ENCODE peak calls at places on chromosomes 7 and 10, in six cellular contexts. One of them, this sample, is unnamed.
A peak's percentile ranks its signal among the peaks of the same experiment; 100 is the strongest.

GRCh38 chr10:19811517-19811916 is 4.7 kb upstream of the PLXDC2 start:
- DNase-seq in SK-N-SH: peak; percentile 37
- DNase-seq in GM12878: no peak
- DNase-seq in HL-60: no peak
- DNase-seq in Panc1: no peak
- DNase-seq in A549: no peak
- DNase-seq in this sample: peak; percentile 61

GRCh38 chr10:28249512-28249911 is 53.4 kb downstream of the MPP7 start:
- DNase-seq in SK-N-SH: no peak
- DNase-seq in GM12878: no peak
- DNase-seq in HL-60: no peak
- DNase-seq in Panc1: no peak
- DNase-seq in A549: no peak
- DNase-seq in this sample: no peak

GRCh38 chr7:131554880-131555516 is 1.4 kb downstream of the PODXL start:
- DNase-seq in SK-N-SH: no peak
- DNase-seq in GM12878: no peak
- DNase-seq in HL-60: no peak
- DNase-seq in Panc1: no peak
- DNase-seq in A549: no peak
- DNase-seq in this sample: no peak

GRCh38 chr7:50304158-50304910 is at the start of gene IKZF1:
- DNase-seq in SK-N-SH: peak; percentile 66
- DNase-seq in GM12878: no peak
- DNase-seq in HL-60: peak; percentile 96
- DNase-seq in Panc1: no peak
- DNase-seq in A549: no peak
- DNase-seq in this sample: peak; percentile 71

GRCh38 chr10:127977368-127978009 is 70.6 kb downstream of the PTPRE start:
- DNase-seq in SK-N-SH: peak; percentile 72
- DNase-seq in GM12878: no peak
- DNase-seq in HL-60: no peak
- DNase-seq in Panc1: no peak
- DNase-seq in A549: no peak
- DNase-seq in this sample: no peak

GRCh38 chr7:151428393-151429231 is 11.3 kb downstream of the CRYGN start:
- DNase-seq in SK-N-SH: peak; percentile 72
- DNase-seq in GM12878: no peak
- DNase-seq in HL-60: no peak
- DNase-seq in Panc1: no peak
- DNase-seq in A549: no peak
- DNase-seq in this sample: no peak

GRCh38 chr7:116952640-116953371 is 495 bp upstream of the ST7 start:
- DNase-seq in SK-N-SH: peak; percentile 54
- DNase-seq in GM12878: no peak
- DNase-seq in HL-60: peak; percentile 60
- DNase-seq in Panc1: peak; percentile 28
- DNase-seq in A549: peak; percentile 21
- DNase-seq in this sample: peak; percentile 69

GRCh38 chr7:82444220-82445049 is 858 bp upstream of the CACNA2D1 start:
- DNase-seq in SK-N-SH: no peak
- DNase-seq in GM12878: no peak
- DNase-seq in HL-60: no peak
- DNase-seq in Panc1: peak; percentile 57
- DNase-seq in A549: peak; percentile 61
- DNase-seq in this sample: peak; percentile 60

GRCh38 chr10:132742837-132743194 is 43.1 kb downstream of the NKX6-2 start:
- DNase-seq in SK-N-SH: no peak
- DNase-seq in GM12878: no peak
- DNase-seq in HL-60: no peak
- DNase-seq in Panc1: no peak
- DNase-seq in A549: no peak
- DNase-seq in this sample: no peak

GRCh38 chr7:97018775-97019535 is 5.7 kb downstream of the DLX5 start:
- DNase-seq in SK-N-SH: no peak
- DNase-seq in GM12878: no peak
- DNase-seq in HL-60: no peak
- DNase-seq in Panc1: no peak
- DNase-seq in A549: no peak
- DNase-seq in this sample: peak; percentile 48

GRCh38 chr7:9210114-9210513 is 776.7 kb downstream of the NXPH1 start:
- DNase-seq in SK-N-SH: no peak
- DNase-seq in GM12878: no peak
- DNase-seq in HL-60: no peak
- DNase-seq in Panc1: no peak
- DNase-seq in A549: no peak
- DNase-seq in this sample: no peak

GRCh38 chr10:53223846-53224245 is 451.3 kb upstream of the MBL2 start:
- DNase-seq in SK-N-SH: no peak
- DNase-seq in GM12878: no peak
- DNase-seq in HL-60: no peak
- DNase-seq in Panc1: no peak
- DNase-seq in A549: no peak
- DNase-seq in this sample: peak; percentile 36
- TF ChIP-seq REST in SK-N-SH: no peak
- TF ChIP-seq REST in GM12878: no peak
- TF ChIP-seq REST in HL-60: no peak
- TF ChIP-seq REST in Panc1: no peak
- TF ChIP-seq REST in A549: no peak
- TF ChIP-seq REST in this sample: no peak

GRCh38 chr7:159049266-159050025 is 95.2 kb downstream of the VIPR2 start:
- DNase-seq in SK-N-SH: no peak
- DNase-seq in GM12878: no peak
- DNase-seq in HL-60: no peak
- DNase-seq in Panc1: no peak
- DNase-seq in A549: no peak
- DNase-seq in this sample: no peak
- TF ChIP-seq REST in SK-N-SH: no peak
- TF ChIP-seq REST in GM12878: no peak
- TF ChIP-seq REST in HL-60: no peak
- TF ChIP-seq REST in Panc1: no peak
- TF ChIP-seq REST in A549: no peak
- TF ChIP-seq REST in this sample: no peak

GRCh38 chr7:20329389-20330175 is 1.1 kb upstream of the ITGB8 start:
- DNase-seq in SK-N-SH: peak; percentile 86
- DNase-seq in GM12878: peak; percentile 76
- DNase-seq in HL-60: peak; percentile 34
- DNase-seq in Panc1: no peak
- DNase-seq in A549: peak; percentile 81
- DNase-seq in this sample: peak; percentile 90

GRCh38 chr7:20328692-20329091 is 2.0 kb upstream of the ITGB8 start:
- DNase-seq in SK-N-SH: no peak
- DNase-seq in GM12878: no peak
- DNase-seq in HL-60: no peak
- DNase-seq in Panc1: no peak
- DNase-seq in A549: no peak
- DNase-seq in this sample: no peak

GRCh38 chr7:20331231-20331880 is 656 bp downstream of the ITGB8 start:
- DNase-seq in SK-N-SH: peak; percentile 76
- DNase-seq in GM12878: no peak
- DNase-seq in HL-60: peak; percentile 19
- DNase-seq in Panc1: no peak
- DNase-seq in A549: no peak
- DNase-seq in this sample: peak; percentile 83

GRCh38 chr7:20330797-20331230 is at the start of gene ITGB8:
- DNase-seq in SK-N-SH: peak; percentile 86
- DNase-seq in GM12878: no peak
- DNase-seq in HL-60: peak; percentile 5
- DNase-seq in Panc1: no peak
- DNase-seq in A549: peak; percentile 26
- DNase-seq in this sample: no peak

GRCh38 chr7:20330176-20330796 is 414 bp upstream of the ITGB8 start:
- DNase-seq in SK-N-SH: peak; percentile 73
- DNase-seq in GM12878: no peak
- DNase-seq in HL-60: peak; percentile 39
- DNase-seq in Panc1: no peak
- DNase-seq in A549: peak; percentile 47
- DNase-seq in this sample: peak; percentile 81
- TF ChIP-seq REST in SK-N-SH: no peak
- TF ChIP-seq REST in GM12878: no peak
- TF ChIP-seq REST in HL-60: no peak
- TF ChIP-seq REST in Panc1: no peak
- TF ChIP-seq REST in A549: no peak
- TF ChIP-seq REST in this sample: no peak

GRCh38 chr10:92816106-92816505 is 32.2 kb upstream of the EXOC6 start:
- DNase-seq in SK-N-SH: no peak
- DNase-seq in GM12878: no peak
- DNase-seq in HL-60: no peak
- DNase-seq in Panc1: no peak
- DNase-seq in A549: no peak
- DNase-seq in this sample: no peak
- TF ChIP-seq REST in SK-N-SH: no peak
- TF ChIP-seq REST in GM12878: no peak
- TF ChIP-seq REST in HL-60: no peak
- TF ChIP-seq REST in Panc1: no peak
- TF ChIP-seq REST in A549: no peak
- TF ChIP-seq REST in this sample: no peak

DNA sequence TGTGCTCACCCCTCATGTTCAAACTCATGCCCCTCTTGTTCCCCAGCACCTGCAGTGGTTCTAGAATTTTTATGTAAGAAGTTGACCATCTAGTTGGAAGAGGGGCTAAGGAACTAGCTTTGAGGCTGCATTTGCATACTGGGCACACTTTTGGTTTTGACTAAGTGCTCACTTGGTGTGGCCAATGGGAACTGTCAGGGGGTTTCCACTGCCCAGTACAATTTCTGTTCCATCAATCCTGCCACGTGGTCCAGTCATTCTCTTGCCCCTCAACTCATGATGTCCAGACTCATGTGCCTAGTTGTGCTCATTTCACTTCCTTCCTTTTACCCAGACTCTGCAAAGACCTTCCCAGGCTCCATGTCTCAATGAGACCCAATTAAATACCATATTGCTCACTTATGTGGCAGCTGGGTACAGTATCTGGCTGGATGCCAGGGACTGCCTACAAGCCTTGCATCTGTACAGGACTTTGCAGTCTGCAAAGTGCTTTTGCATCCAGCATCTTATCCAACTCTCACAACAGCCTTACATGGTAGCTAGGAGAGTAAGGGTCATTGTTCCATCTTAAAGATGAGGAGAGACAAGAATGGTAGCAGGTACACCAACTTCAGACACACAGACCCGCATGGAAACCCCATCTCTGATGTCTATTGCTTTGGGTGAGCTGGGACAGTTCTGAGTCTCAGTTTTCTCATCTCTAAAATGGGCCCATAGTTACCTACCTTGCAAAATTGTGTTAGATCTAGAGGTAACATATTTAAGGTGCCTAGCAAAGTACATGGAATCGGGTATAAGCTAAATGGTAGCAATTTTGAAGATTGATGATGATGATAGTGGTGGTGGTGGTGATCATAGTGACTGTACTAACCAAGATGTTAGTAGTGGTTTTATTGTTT is 30.1 kb upstream of the KCNMA1 start:
- DNase-seq in SK-N-SH: peak; percentile 27
- DNase-seq in GM12878: peak; percentile 77
- DNase-seq in HL-60: no peak
- DNase-seq in Panc1: no peak
- DNase-seq in A549: no peak
- DNase-seq in this sample: no peak
- TF ChIP-seq REST in SK-N-SH: no peak
- TF ChIP-seq REST in GM12878: no peak
- TF ChIP-seq REST in HL-60: no peak
- TF ChIP-seq REST in Panc1: no peak
- TF ChIP-seq REST in A549: no peak
- TF ChIP-seq REST in this sample: no peak

GRCh38 chr7:136637826-136638225 is 230.6 kb upstream of the CHRM2 start:
- DNase-seq in SK-N-SH: no peak
- DNase-seq in GM12878: no peak
- DNase-seq in HL-60: no peak
- DNase-seq in Panc1: no peak
- DNase-seq in A549: no peak
- DNase-seq in this sample: peak; percentile 31
- TF ChIP-seq REST in SK-N-SH: no peak
- TF ChIP-seq REST in GM12878: no peak
- TF ChIP-seq REST in HL-60: no peak
- TF ChIP-seq REST in Panc1: no peak
- TF ChIP-seq REST in A549: no peak
- TF ChIP-seq REST in this sample: no peak

GRCh38 chr10:121772406-121772805 is 155.4 kb downstream of the ATE1 start:
- DNase-seq in SK-N-SH: no peak
- DNase-seq in GM12878: no peak
- DNase-seq in HL-60: no peak
- DNase-seq in Panc1: no peak
- DNase-seq in A549: no peak
- DNase-seq in this sample: no peak
- TF ChIP-seq REST in SK-N-SH: no peak
- TF ChIP-seq REST in GM12878: no peak
- TF ChIP-seq REST in HL-60: no peak
- TF ChIP-seq REST in Panc1: no peak
- TF ChIP-seq REST in A549: no peak
- TF ChIP-seq REST in this sample: no peak

GRCh38 chr10:43691503-43691902 is 42.8 kb upstream of the ZNF32 start:
- DNase-seq in SK-N-SH: no peak
- DNase-seq in GM12878: no peak
- DNase-seq in HL-60: no peak
- DNase-seq in Panc1: no peak
- DNase-seq in A549: no peak
- DNase-seq in this sample: no peak

GRCh38 chr10:43689618-43689954 is 40.9 kb upstream of the ZNF32 start:
- DNase-seq in SK-N-SH: peak; percentile 82
- DNase-seq in GM12878: no peak
- DNase-seq in HL-60: peak; percentile 40
- DNase-seq in Panc1: no peak
- DNase-seq in A549: peak; percentile 71
- DNase-seq in this sample: peak; percentile 66

GRCh38 chr10:43689007-43689491 is 40.4 kb upstream of the ZNF32 start:
- DNase-seq in SK-N-SH: no peak
- DNase-seq in GM12878: no peak
- DNase-seq in HL-60: no peak
- DNase-seq in Panc1: no peak
- DNase-seq in A549: no peak
- DNase-seq in this sample: peak; percentile 42

GRCh38 chr10:43688348-43688892 is 39.7 kb upstream of the ZNF32 start:
- DNase-seq in SK-N-SH: no peak
- DNase-seq in GM12878: no peak
- DNase-seq in HL-60: no peak
- DNase-seq in Panc1: no peak
- DNase-seq in A549: no peak
- DNase-seq in this sample: no peak

GRCh38 chr10:43689955-43690771 is 41.5 kb upstream of the ZNF32 start:
- DNase-seq in SK-N-SH: peak; percentile 96
- DNase-seq in GM12878: no peak
- DNase-seq in HL-60: peak; percentile 73
- DNase-seq in Panc1: no peak
- DNase-seq in A549: peak; percentile 76
- DNase-seq in this sample: peak; percentile 85
- TF ChIP-seq REST in SK-N-SH: no peak
- TF ChIP-seq REST in GM12878: no peak
- TF ChIP-seq REST in HL-60: no peak
- TF ChIP-seq REST in Panc1: no peak
- TF ChIP-seq REST in A549: no peak
- TF ChIP-seq REST in this sample: no peak

GRCh38 chr7:114979388-114979787 is 57.5 kb downstream of the MDFIC start:
- DNase-seq in SK-N-SH: no peak
- DNase-seq in GM12878: no peak
- DNase-seq in HL-60: no peak
- DNase-seq in Panc1: no peak
- DNase-seq in A549: no peak
- DNase-seq in this sample: peak; percentile 14
- TF ChIP-seq REST in SK-N-SH: no peak
- TF ChIP-seq REST in GM12878: no peak
- TF ChIP-seq REST in HL-60: no peak
- TF ChIP-seq REST in Panc1: no peak
- TF ChIP-seq REST in A549: no peak
- TF ChIP-seq REST in this sample: no peak